ENCODE peak calls at places on chromosomes 7 and 10, in five cellular contexts. One of them, this sample, is unnamed. For H3K27me3 and H3K4me1, the result is how much of the 10 kb centered on the place peaks cover.

GRCh38 chr7:141167376-141167964 is 93.6 kb downstream of the TMEM178B start:
- DNase-seq in CD8-positive, alpha-beta T cell: no peak
- DNase-seq in HAP-1: no peak
- DNase-seq in cardiac muscle cell: no peak
- DNase-seq in colonic mucosa: no peak
- DNase-seq in this sample: no peak

GRCh38 chr7:158850390-158851174 is 5.8 kb upstream of the DYNC2I1 start:
- DNase-seq in CD8-positive, alpha-beta T cell: no peak
- DNase-seq in HAP-1: no peak
- DNase-seq in cardiac muscle cell: no peak
- DNase-seq in colonic mucosa: peak
- DNase-seq in this sample: no peak

GRCh38 chr10:110003524-110003885 is 4.3 kb upstream of the ADD3 start:
- DNase-seq in CD8-positive, alpha-beta T cell: no peak
- DNase-seq in HAP-1: peak
- DNase-seq in cardiac muscle cell: no peak
- DNase-seq in colonic mucosa: no peak
- DNase-seq in this sample: no peak

GRCh38 chr10:14184841-14185500 is 145.8 kb downstream of the FRMD4A start:
- DNase-seq in CD8-positive, alpha-beta T cell: peak
- DNase-seq in HAP-1: no peak
- DNase-seq in cardiac muscle cell: peak
- DNase-seq in colonic mucosa: no peak
- DNase-seq in this sample: no peak

GRCh38 chr7:1906988-1907745 is 237.1 kb downstream of the ELFN1 start:
- DNase-seq in CD8-positive, alpha-beta T cell: no peak
- DNase-seq in HAP-1: no peak
- DNase-seq in cardiac muscle cell: no peak
- DNase-seq in colonic mucosa: no peak
- DNase-seq in this sample: no peak

GRCh38 chr7:42161723-42162122 is 75.3 kb downstream of the GLI3 start:
- DNase-seq in CD8-positive, alpha-beta T cell: no peak
- DNase-seq in HAP-1: no peak
- DNase-seq in cardiac muscle cell: peak
- DNase-seq in colonic mucosa: no peak
- DNase-seq in this sample: no peak

GRCh38 chr10:60644436-60645130 is 133.7 kb upstream of the CDK1 start:
- DNase-seq in CD8-positive, alpha-beta T cell: no peak
- DNase-seq in HAP-1: no peak
- DNase-seq in cardiac muscle cell: no peak
- DNase-seq in colonic mucosa: no peak
- DNase-seq in this sample: no peak

GRCh38 chr7:44967571-44968446 is 11.0 kb downstream of the MYO1G start:
- DNase-seq in CD8-positive, alpha-beta T cell: no peak
- DNase-seq in HAP-1: peak
- DNase-seq in cardiac muscle cell: peak
- DNase-seq in colonic mucosa: no peak
- DNase-seq in this sample: no peak

GRCh38 chr7:67913604-67914003 is 917.0 kb downstream of the TYW1 start:
- DNase-seq in CD8-positive, alpha-beta T cell: no peak
- DNase-seq in HAP-1: no peak
- DNase-seq in cardiac muscle cell: no peak
- DNase-seq in colonic mucosa: no peak
- DNase-seq in this sample: peak

GRCh38 chr7:20152511-20152910 is 64.7 kb downstream of the MACC1 start:
- DNase-seq in CD8-positive, alpha-beta T cell: no peak
- DNase-seq in HAP-1: no peak
- DNase-seq in cardiac muscle cell: no peak
- DNase-seq in colonic mucosa: no peak
- DNase-seq in this sample: no peak

GRCh38 chr10:75140246-75140645 is 28.8 kb downstream of the SAMD8 start:
- DNase-seq in CD8-positive, alpha-beta T cell: no peak
- DNase-seq in HAP-1: no peak
- DNase-seq in cardiac muscle cell: no peak
- DNase-seq in colonic mucosa: no peak
- DNase-seq in this sample: no peak

GRCh38 chr10:94673614-94674321 is 9.8 kb upstream of the CYP2C18 start:
- DNase-seq in CD8-positive, alpha-beta T cell: no peak
- DNase-seq in HAP-1: no peak
- DNase-seq in cardiac muscle cell: no peak
- DNase-seq in colonic mucosa: no peak
- DNase-seq in this sample: no peak

GRCh38 chr10:133231244-133231945 is 1.4 kb downstream of the UTF1 start:
- DNase-seq in CD8-positive, alpha-beta T cell: no peak
- DNase-seq in HAP-1: no peak
- DNase-seq in cardiac muscle cell: no peak
- DNase-seq in colonic mucosa: no peak
- DNase-seq in this sample: no peak

GRCh38 chr10:119680050-119680449 is 28.9 kb downstream of the BAG3 start:
- DNase-seq in CD8-positive, alpha-beta T cell: no peak
- DNase-seq in HAP-1: no peak
- DNase-seq in cardiac muscle cell: peak
- DNase-seq in colonic mucosa: no peak
- DNase-seq in this sample: no peak

GRCh38 chr7:77439572-77439971 is 23.4 kb upstream of the GSAP start:
- DNase-seq in CD8-positive, alpha-beta T cell: no peak
- DNase-seq in HAP-1: peak
- DNase-seq in cardiac muscle cell: peak
- DNase-seq in colonic mucosa: peak
- DNase-seq in this sample: peak

GRCh38 chr7:1237704-1238255 is 5.1 kb downstream of the UNCX start:
- DNase-seq in CD8-positive, alpha-beta T cell: no peak
- DNase-seq in HAP-1: no peak
- DNase-seq in cardiac muscle cell: no peak
- DNase-seq in colonic mucosa: no peak
- DNase-seq in this sample: no peak

GRCh38 chr7:1562611-1563051 is 6.6 kb upstream of the TMEM184A start:
- DNase-seq in CD8-positive, alpha-beta T cell: no peak
- DNase-seq in HAP-1: no peak
- DNase-seq in cardiac muscle cell: no peak
- DNase-seq in colonic mucosa: no peak
- DNase-seq in this sample: peak

GRCh38 chr7:127396184-127396583 is 3.7 kb upstream of the ZNF800 start:
- DNase-seq in CD8-positive, alpha-beta T cell: no peak
- DNase-seq in HAP-1: no peak
- DNase-seq in cardiac muscle cell: peak
- DNase-seq in colonic mucosa: no peak
- DNase-seq in this sample: no peak
- H3K27me3 ChIP-seq in CD8-positive, alpha-beta T cell: under half
- H3K27me3 ChIP-seq in HAP-1: under half
- H3K27me3 ChIP-seq in cardiac muscle cell: under half
- H3K27me3 ChIP-seq in colonic mucosa: under half
- H3K27me3 ChIP-seq in this sample: under half

GRCh38 chr10:124942317-124943169 is 620 bp downstream of the ZRANB1 start:
- DNase-seq in CD8-positive, alpha-beta T cell: no peak
- DNase-seq in HAP-1: no peak
- DNase-seq in cardiac muscle cell: no peak
- DNase-seq in colonic mucosa: no peak
- DNase-seq in this sample: no peak

GRCh38 chr10:124935946-124936345 is 6.0 kb upstream of the ZRANB1 start:
- DNase-seq in CD8-positive, alpha-beta T cell: no peak
- DNase-seq in HAP-1: no peak
- DNase-seq in cardiac muscle cell: no peak
- DNase-seq in colonic mucosa: no peak
- DNase-seq in this sample: no peak

GRCh38 chr10:124936813-124937212 is 5.1 kb upstream of the ZRANB1 start:
- DNase-seq in CD8-positive, alpha-beta T cell: no peak
- DNase-seq in HAP-1: no peak
- DNase-seq in cardiac muscle cell: no peak
- DNase-seq in colonic mucosa: no peak
- DNase-seq in this sample: no peak

GRCh38 chr10:124941823-124942222 is at the start of gene ZRANB1:
- DNase-seq in CD8-positive, alpha-beta T cell: no peak
- DNase-seq in HAP-1: no peak
- DNase-seq in cardiac muscle cell: no peak
- DNase-seq in colonic mucosa: no peak
- DNase-seq in this sample: no peak

GRCh38 chr10:124939290-124939689 is 2.6 kb upstream of the ZRANB1 start:
- DNase-seq in CD8-positive, alpha-beta T cell: no peak
- DNase-seq in HAP-1: no peak
- DNase-seq in cardiac muscle cell: no peak
- DNase-seq in colonic mucosa: no peak
- DNase-seq in this sample: no peak
- H3K4me1 ChIP-seq in CD8-positive, alpha-beta T cell: under half
- H3K4me1 ChIP-seq in HAP-1: under half
- H3K4me1 ChIP-seq in cardiac muscle cell: under half
- H3K4me1 ChIP-seq in colonic mucosa: under half
- H3K4me1 ChIP-seq in this sample: under half

GRCh38 chr7:33065981-33066380 is 3.4 kb upstream of the NT5C3A start:
- DNase-seq in CD8-positive, alpha-beta T cell: no peak
- DNase-seq in HAP-1: no peak
- DNase-seq in cardiac muscle cell: no peak
- DNase-seq in colonic mucosa: no peak
- DNase-seq in this sample: no peak
- H3K27me3 ChIP-seq in CD8-positive, alpha-beta T cell: under half
- H3K27me3 ChIP-seq in HAP-1: under half
- H3K27me3 ChIP-seq in cardiac muscle cell: under half
- H3K27me3 ChIP-seq in colonic mucosa: under half
- H3K27me3 ChIP-seq in this sample: under half

DNA sequence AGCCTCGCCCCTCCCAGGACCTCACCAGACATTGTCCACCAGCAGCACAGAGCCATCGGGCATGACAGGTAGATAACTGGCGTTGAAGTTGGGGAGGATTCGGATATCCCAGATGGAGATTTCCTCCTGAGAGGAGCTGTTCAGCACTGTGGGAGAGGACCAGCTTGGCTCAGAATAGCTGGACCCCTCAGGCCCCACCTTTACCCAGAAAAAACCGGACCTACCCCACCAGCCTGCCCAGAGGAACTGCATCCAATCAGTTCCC is 1.5 kb downstream of the TRAPPC14 start:
- DNase-seq in CD8-positive, alpha-beta T cell: no peak
- DNase-seq in HAP-1: no peak
- DNase-seq in cardiac muscle cell: no peak
- DNase-seq in colonic mucosa: no peak
- DNase-seq in this sample: no peak
- H3K4me1 ChIP-seq in CD8-positive, alpha-beta T cell: under half
- H3K4me1 ChIP-seq in HAP-1: under half
- H3K4me1 ChIP-seq in cardiac muscle cell: under half
- H3K4me1 ChIP-seq in colonic mucosa: under half
- H3K4me1 ChIP-seq in this sample: under half

DNA sequence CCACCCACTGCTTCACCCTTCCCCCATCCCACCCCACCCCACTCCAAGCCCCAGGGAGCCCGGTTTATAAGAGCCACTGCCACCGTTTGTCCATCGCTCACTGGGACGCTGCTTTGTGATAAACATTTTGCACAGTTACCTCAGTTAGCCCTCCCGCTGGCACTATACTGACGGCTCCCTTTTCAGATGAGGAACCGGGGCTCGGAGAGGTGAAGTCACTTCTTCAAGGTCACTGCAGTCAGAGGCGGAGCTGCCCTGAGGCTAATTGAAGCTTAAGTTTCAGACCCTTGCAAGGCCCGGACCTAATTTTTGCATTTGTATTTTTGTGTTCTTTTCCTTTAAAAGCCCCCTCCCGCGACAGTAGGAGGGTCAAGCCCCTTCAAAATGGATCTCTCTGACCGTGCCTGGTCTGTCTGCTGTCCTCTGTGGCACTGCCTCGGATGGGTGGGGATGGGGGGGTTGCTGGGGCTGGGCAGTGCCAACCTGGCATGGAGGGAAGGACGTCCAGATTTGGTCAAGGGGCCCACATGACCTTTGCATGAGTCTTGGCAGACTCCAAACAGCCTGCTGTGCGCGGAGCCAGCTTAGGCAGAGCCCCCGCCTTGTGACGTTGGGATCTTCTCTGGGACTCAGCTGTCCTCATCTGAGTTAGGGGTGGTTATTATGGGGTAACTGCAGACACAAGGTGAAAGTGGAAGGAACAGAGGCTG is 17.7 kb upstream of the NODAL start:
- DNase-seq in CD8-positive, alpha-beta T cell: no peak
- DNase-seq in HAP-1: peak
- DNase-seq in cardiac muscle cell: no peak
- DNase-seq in colonic mucosa: no peak
- DNase-seq in this sample: no peak
- H3K27me3 ChIP-seq in CD8-positive, alpha-beta T cell: under half
- H3K27me3 ChIP-seq in HAP-1: under half
- H3K27me3 ChIP-seq in cardiac muscle cell: half or more
- H3K27me3 ChIP-seq in colonic mucosa: under half
- H3K27me3 ChIP-seq in this sample: under half

DNA sequence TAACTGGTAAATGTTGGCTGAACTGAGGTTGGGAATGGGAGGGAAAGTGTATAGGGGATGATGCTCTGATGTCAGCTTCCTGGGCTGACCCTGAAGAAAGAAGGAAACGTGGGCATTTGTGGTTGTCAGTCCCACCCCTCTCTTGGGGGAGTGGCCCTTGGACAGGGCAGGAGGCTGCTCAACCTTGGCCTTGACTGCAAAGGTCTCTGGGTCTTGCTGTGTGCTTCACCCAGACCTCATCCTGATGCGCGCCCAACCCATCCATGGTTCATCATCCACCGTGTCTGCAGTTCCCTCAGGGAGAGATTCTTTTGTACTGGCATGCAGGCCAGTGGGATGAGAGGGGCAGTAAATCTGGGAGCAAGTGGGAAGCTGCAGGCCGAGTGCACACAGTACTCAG is 4.7 kb upstream of the ZYX start:
- DNase-seq in CD8-positive, alpha-beta T cell: no peak
- DNase-seq in HAP-1: no peak
- DNase-seq in cardiac muscle cell: no peak
- DNase-seq in colonic mucosa: no peak
- DNase-seq in this sample: no peak
- H3K4me1 ChIP-seq in CD8-positive, alpha-beta T cell: half or more
- H3K4me1 ChIP-seq in HAP-1: under half
- H3K4me1 ChIP-seq in cardiac muscle cell: under half
- H3K4me1 ChIP-seq in colonic mucosa: under half
- H3K4me1 ChIP-seq in this sample: under half

GRCh38 chr10:132175907-132176581 is 10.7 kb upstream of the DPYSL4 start:
- DNase-seq in CD8-positive, alpha-beta T cell: no peak
- DNase-seq in HAP-1: no peak
- DNase-seq in cardiac muscle cell: no peak
- DNase-seq in colonic mucosa: no peak
- DNase-seq in this sample: peak
- H3K27me3 ChIP-seq in CD8-positive, alpha-beta T cell: under half
- H3K27me3 ChIP-seq in HAP-1: under half
- H3K27me3 ChIP-seq in cardiac muscle cell: half or more
- H3K27me3 ChIP-seq in colonic mucosa: under half
- H3K27me3 ChIP-seq in this sample: under half